ENCODE peak calls at places on chromosomes 1 and 21, in ten cellular contexts. M, Y, V, G, J, I, S, C, D and E are unnamed samples.

GRCh38 chr1:57874426-57874825 is 450.6 kb upstream of the DAB1 start:
- DNase-seq in J (no peak), Y (no peak), C (no peak), S (no peak), D (no peak), G (no peak), M (no peak), V (peak; percentile 25), I (no peak), E (no peak)

GRCh38 chr1:50658421-50659076 is 235.3 kb upstream of the DMRTA2 start:
- DNase-seq in C (no peak), V (peak; percentile 42), G (no peak), J (no peak), S (no peak), Y (no peak), I (no peak), M (no peak), D (no peak), E (no peak)

GRCh38 chr1:101199637-101199982 is 37.2 kb upstream of the S1PR1 start:
- DNase-seq in G (no peak), J (no peak), D (no peak), M (no peak), I (no peak), S (no peak), Y (no peak), V (no peak), C (no peak), E (no peak)

GRCh38 chr1:7387053-7387861 is 383.8 kb upstream of the VAMP3 start:
- DNase-seq in I (no peak), V (no peak), C (peak; percentile 70), Y (peak; percentile 49), D (no peak), G (no peak), J (no peak), S (no peak), M (no peak), E (no peak)

GRCh38 chr1:68051475-68051874 is 1.0 kb upstream of the DIRAS3 start:
- DNase-seq in V (peak; percentile 70), S (no peak), Y (no peak), D (no peak), J (no peak), G (no peak), M (no peak), C (no peak), I (no peak), E (no peak)

GRCh38 chr1:54253480-54253879 is 53.5 kb downstream of the MRPL37 start:
- DNase-seq in D (no peak), G (peak; percentile 88), Y (no peak), S (no peak), C (no peak), J (no peak), V (peak; percentile 93), M (no peak), I (no peak), E (no peak)

GRCh38 chr1:7666249-7666648 is 104.8 kb upstream of the VAMP3 start:
- DNase-seq in V (no peak), D (no peak), Y (no peak), I (no peak), J (no peak), S (no peak), G (no peak), C (no peak), M (no peak), E (no peak)

GRCh38 chr21:46191257-46191685 is 7.0 kb upstream of the SPATC1L start:
- DNase-seq in D (no peak), C (peak; percentile 65), M (peak; percentile 22), Y (no peak), J (no peak), G (no peak), V (peak; percentile 90), S (no peak), I (no peak), E (no peak)

GRCh38 chr21:37119421-37120218 is 46.6 kb downstream of the TTC3 start:
- DNase-seq in D (no peak), Y (no peak), J (no peak), G (no peak), V (no peak), C (no peak), S (no peak), I (no peak), M (no peak), E (no peak)

GRCh38 chr21:41726058-41726558 is 40.7 kb downstream of the RIPK4 start:
- DNase-seq in M (peak; percentile 15), S (no peak), D (no peak), V (no peak), G (no peak), J (no peak), C (no peak), Y (no peak), I (no peak), E (no peak)

GRCh38 chr21:42423197-42423675 is 19.5 kb downstream of the UBASH3A start:
- DNase-seq in J (no peak), G (no peak), S (peak; percentile 37), I (no peak), Y (peak; percentile 56), V (no peak), C (no peak), D (no peak), M (no peak), E (no peak)

GRCh38 chr1:87224209-87224608 is 104.5 kb upstream of the LMO4 start:
- DNase-seq in J (no peak), I (no peak), G (peak; percentile 75), V (peak; percentile 100), Y (no peak), S (no peak), M (no peak), C (no peak), D (no peak), E (no peak)

GRCh38 chr1:87295720-87296119 is 33.0 kb upstream of the LMO4 start:
- DNase-seq in D (peak; percentile 3), S (no peak), V (no peak), J (no peak), M (no peak), I (no peak), C (no peak), Y (no peak), G (no peak), E (no peak)

GRCh38 chr1:235923466-235924008 is 56.8 kb upstream of the LYST start:
- DNase-seq in D (peak; percentile 81), C (no peak), M (peak; percentile 72), I (no peak), S (no peak), J (no peak), V (peak; percentile 66), Y (no peak), G (no peak), E (no peak)

GRCh38 chr1:154902920-154903566 is 33.0 kb upstream of the KCNN3 start:
- DNase-seq in V (no peak), J (no peak), Y (no peak), M (no peak), S (no peak), G (no peak), D (no peak), I (no peak), C (no peak), E (no peak)

GRCh38 chr1:171743014-171743870 is 1.4 kb upstream of the VAMP4 start:
- DNase-seq in M (no peak), S (no peak), Y (no peak), J (no peak), V (peak; percentile 97), C (no peak), I (no peak), G (peak; percentile 74), D (no peak), E (peak; percentile 52)

GRCh38 chr1:177937931-177938330 is 31.9 kb downstream of the SEC16B start:
- DNase-seq in Y (no peak), G (no peak), M (no peak), S (no peak), V (peak; percentile 60), D (no peak), I (no peak), J (no peak), C (no peak), E (no peak)

GRCh38 chr1:231420959-231421615 is 1.0 kb downstream of the EGLN1 start:
- DNase-seq in I (peak; percentile 27), Y (peak; percentile 84), G (peak; percentile 59), S (peak; percentile 30), C (no peak), J (peak; percentile 10), M (peak; percentile 73), V (peak; percentile 39), D (peak; percentile 55), E (peak; percentile 77)

GRCh38 chr1:97668945-97669344 is 251.9 kb downstream of the DPYD start:
- DNase-seq in V (peak; percentile 67), S (no peak), G (peak; percentile 31), I (no peak), C (no peak), M (no peak), D (peak; percentile 53), J (no peak), Y (no peak), E (peak; percentile 59)

GRCh38 chr1:62826892-62827291 is 43.0 kb downstream of the ATG4C start:
- DNase-seq in S (no peak), Y (no peak), C (no peak), V (no peak), G (no peak), I (no peak), M (no peak), J (no peak), D (no peak), E (no peak)

GRCh38 chr1:175024773-175025172 is 1.5 kb upstream of the MRPS14 start:
- DNase-seq in V (no peak), M (no peak), G (no peak), J (no peak), C (no peak), I (no peak), D (no peak), Y (no peak), S (no peak), E (no peak)

GRCh38 chr1:166927701-166928100 is 47.6 kb downstream of the ILDR2 start:
- DNase-seq in Y (no peak), S (no peak), I (no peak), G (no peak), M (no peak), C (no peak), V (no peak), D (no peak), J (no peak), E (no peak)

GRCh38 chr1:234676103-234676594 is 66.2 kb upstream of the IRF2BP2 start:
- DNase-seq in M (peak; percentile 80), I (peak; percentile 78), J (peak; percentile 32), D (no peak), C (no peak), S (peak; percentile 41), Y (peak; percentile 91), G (peak; percentile 24), V (peak; percentile 78), E (peak; percentile 48)

GRCh38 chr1:110224240-110224995 is 14.3 kb downstream of the KCNC4 start:
- DNase-seq in Y (no peak), I (no peak), D (no peak), J (no peak), C (no peak), S (no peak), M (no peak), V (no peak), G (no peak), E (no peak)

GRCh38 chr1:52238474-52238873 is 96.6 kb downstream of the ZFYVE9 start:
- DNase-seq in I (no peak), M (no peak), D (no peak), J (no peak), V (peak; percentile 77), S (no peak), Y (no peak), C (no peak), G (no peak), E (no peak)

GRCh38 chr1:106134561-106134960 is 921.9 kb upstream of the PRMT6 start:
- DNase-seq in V (no peak), Y (no peak), J (no peak), S (no peak), I (no peak), G (no peak), D (no peak), M (no peak), C (no peak), E (no peak)

GRCh38 chr1:154423303-154423987 is 18.3 kb downstream of the IL6R start:
- DNase-seq in C (no peak), D (no peak), V (peak; percentile 73), G (peak; percentile 71), S (no peak), M (peak; percentile 5), Y (no peak), J (no peak), I (no peak), E (no peak)

GRCh38 chr1:59057801-59058200 is 239.1 kb upstream of the FGGY start:
- DNase-seq in S (no peak), M (no peak), Y (no peak), V (peak; percentile 63), G (no peak), C (no peak), D (no peak), J (no peak), I (no peak), E (no peak)